ENCODE peak calls at places on chromosomes 11 and 22, in four cellular contexts. O, F, V and J are unnamed samples.
A peak's percentile ranks its signal among the peaks of the same experiment; 100 is the strongest.

GRCh38 chr11:47329431-47329993 is 23.0 kb downstream of the MYBPC3 start:
- DNase-seq in V (no peak), O (peak; percentile 38), F (no peak), J (no peak)

GRCh38 chr22:19229600-19229999 is 51.1 kb upstream of the SLC25A1 start:
- DNase-seq in V (no peak), F (no peak), O (no peak), J (no peak)

GRCh38 chr11:105148241-105148640 is 8.7 kb upstream of the CARD18 start:
- DNase-seq in F (no peak), O (no peak), V (no peak), J (peak; percentile 10)

GRCh38 chr11:74025467-74026166 is 16.7 kb upstream of the UCP3 start:
- DNase-seq in V (no peak), O (no peak), F (peak; percentile 64), J (no peak)

GRCh38 chr11:116837231-116838091 is at the start of gene APOA1:
- DNase-seq in V (no peak), F (no peak), O (peak; percentile 94), J (peak; percentile 75)

GRCh38 chr22:35070451-35071093 is 4.6 kb downstream of the ISX start:
- DNase-seq in F (peak; percentile 81), V (no peak), O (no peak), J (peak; percentile 43)

GRCh38 chr22:45036154-45036553 is 26.3 kb upstream of the PHF21B start:
- DNase-seq in V (no peak), O (no peak), F (no peak), J (no peak)

GRCh38 chr11:57071829-57072228 is 83.1 kb downstream of the OR5AK2 start:
- DNase-seq in F (peak; percentile 13), O (no peak), V (no peak), J (no peak)

GRCh38 chr22:46652081-46652929 is 32.1 kb downstream of the GRAMD4 start:
- DNase-seq in O (peak; percentile 82), V (no peak), F (no peak), J (peak; percentile 84)

GRCh38 chr22:37222440-37222971 is 10.2 kb upstream of the SSTR3 start:
- DNase-seq in F (no peak), O (no peak), V (no peak), J (no peak)
- H3K4me1 ChIP-seq in F (no peaks in the 10 kb centered on the region), O (no peaks in the 10 kb centered on the region), V (no peaks in the 10 kb centered on the region), J (no peaks in the 10 kb centered on the region)

GRCh38 chr11:128406365-128406706 is 181.0 kb downstream of the ETS1 start:
- DNase-seq in F (no peak), O (no peak), V (no peak), J (no peak)

GRCh38 chr11:128411149-128411548 is 176.2 kb downstream of the ETS1 start:
- DNase-seq in F (no peak), O (no peak), V (no peak), J (peak; percentile 37)

GRCh38 chr11:128405693-128406364 is 181.5 kb downstream of the ETS1 start:
- DNase-seq in F (no peak), V (no peak), O (no peak), J (no peak)

GRCh38 chr11:128409476-128409875 is 177.9 kb downstream of the ETS1 start:
- DNase-seq in F (peak; percentile 87), O (no peak), V (no peak), J (no peak)

DNA sequence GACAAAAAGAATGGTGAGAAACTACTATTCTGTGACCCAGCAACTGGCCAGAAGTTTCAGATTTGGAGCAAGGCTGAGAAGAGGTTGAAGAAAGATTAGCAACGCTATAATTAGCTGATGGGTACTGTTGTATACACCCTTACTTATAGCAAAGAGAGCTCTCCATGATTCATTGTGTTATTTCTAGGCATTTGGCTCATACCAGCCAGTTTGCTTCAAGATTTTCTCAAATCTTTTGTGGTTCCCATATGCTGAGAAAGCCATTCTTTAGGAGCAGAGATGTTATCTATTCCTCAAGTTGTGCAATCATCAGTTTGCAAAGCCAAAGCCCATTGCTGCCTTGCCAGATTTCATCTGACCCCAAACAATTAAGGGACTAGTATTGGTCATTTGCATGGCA is 179.4 kb downstream of the ETS1 start:
- DNase-seq in F (peak; percentile 65), O (no peak), V (no peak), J (no peak)
- H3K4me3 ChIP-seq in F (no peak overlapping the region), O (no peak overlapping the region), V (no peak overlapping the region), J (no peak overlapping the region)

DNA sequence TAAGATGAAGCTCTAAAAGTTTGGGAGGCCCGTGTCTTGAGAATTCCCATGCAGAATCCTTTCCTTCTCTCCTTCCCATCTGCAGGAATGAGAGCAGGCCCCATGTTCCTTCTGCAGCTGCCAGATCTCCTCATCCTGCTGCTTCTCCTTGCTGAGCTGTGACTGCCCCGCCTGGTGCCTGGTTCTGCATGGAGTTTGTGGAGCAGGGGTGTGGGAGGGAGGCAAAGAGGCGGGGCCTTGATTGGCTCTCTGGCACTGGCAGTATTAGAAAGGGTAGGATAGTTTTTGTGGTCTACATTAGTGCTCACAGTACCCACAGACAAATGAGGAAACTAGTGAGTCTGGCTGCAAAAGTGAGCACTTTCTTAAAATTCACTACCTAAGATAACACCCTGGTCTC is 91.1 kb upstream of the CLPB start:
- DNase-seq in V (no peak), O (no peak), F (no peak), J (no peak)
- H3K4me1 ChIP-seq in V (no peaks in the 10 kb centered on the region), O (no peaks in the 10 kb centered on the region), F (no peaks in the 10 kb centered on the region), J (no peaks in the 10 kb centered on the region)

GRCh38 chr22:27284314-27284713 is 517.2 kb downstream of the MN1 start:
- DNase-seq in F (no peak), V (no peak), O (no peak), J (no peak)
- H3K4me3 ChIP-seq in F (no peak overlapping the region), V (no peak overlapping the region), O (no peak overlapping the region), J (no peak overlapping the region)